ENCODE peak calls at places on chromosomes 12 and 14, in four cellular contexts. Q is activated T-cell treated with anti-CD3 and anti-CD28 coated beads, Interleukin-2, amount 50 U/mL, for 72 hours; W is WERI-Rb-1; J is aorta. O is an unnamed sample.

GRCh38 chr14:79369359-79370332 is 841.7 kb downstream of the DIO2 start:
- DNase-seq in Q (no peak), W (no peak), J (no peak), O (peak)

GRCh38 chr12:24947541-24948451 is 1.1 kb downstream of the BCAT1 start:
- DNase-seq in Q (no peak), W (no peak), J (no peak), O (no peak)

GRCh38 chr14:65496178-65496993 is 83.9 kb downstream of the FUT8 start:
- DNase-seq in Q (no peak), W (no peak), J (no peak), O (peak)

GRCh38 chr14:38553586-38553985 is 297.7 kb upstream of the CLEC14A start:
- DNase-seq in J (no peak), W (no peak), Q (no peak), O (peak)

GRCh38 chr12:76242813-76243540 is 105.2 kb downstream of the BBS10 start:
- DNase-seq in J (no peak), W (no peak), Q (no peak), O (peak)

GRCh38 chr12:87720967-87721366 is 308.2 kb downstream of the C12orf50 start:
- DNase-seq in J (no peak), W (no peak), Q (no peak), O (no peak)

GRCh38 chr12:123266679-123267277 is 4.9 kb downstream of the CDK2AP1 start:
- DNase-seq in J (no peak), Q (no peak), W (no peak), O (no peak)

GRCh38 chr14:93490001-93490400 is 59.3 kb downstream of the UNC79 start:
- DNase-seq in W (no peak), Q (no peak), J (no peak), O (no peak)

GRCh38 chr12:69059465-69060457 is 126.8 kb upstream of the CPM start:
- DNase-seq in Q (peak), J (no peak), W (no peak), O (peak)

GRCh38 chr12:38110026-38110699 is 206.4 kb upstream of the ALG10B start:
- DNase-seq in W (no peak), J (no peak), Q (no peak), O (no peak)

GRCh38 chr14:81105378-81105777 is 115.4 kb downstream of the GTF2A1 start:
- DNase-seq in J (no peak), W (peak), Q (no peak), O (no peak)

GRCh38 chr12:12899530-12900380 is 8.4 kb downstream of the GPRC5A start:
- DNase-seq in W (no peak), Q (peak), J (no peak), O (peak)

O was measured in kidney tubule cell.